ENCODE peak calls at places on chromosomes 7 and 10, in four cellular contexts. F is foreskin keratinocyte, E is stomach, Z is neural crest cell. V is an unnamed sample.

GRCh38 chr10:21424511-21424910 is 101.0 kb downstream of the SKIDA1 start:
- DNase-seq in F (no peak), E (no peak), Z (no peak), V (no peak)

GRCh38 chr7:77202544-77202976 is 2.9 kb upstream of the FGL2 start:
- DNase-seq in F (no peak), E (no peak), Z (no peak), V (no peak)

GRCh38 chr7:37833107-37833817 is 15.1 kb upstream of the NME8 start:
- DNase-seq in F (no peak), E (no peak), Z (peak), V (peak)

GRCh38 chr7:36278069-36278766 is 111.4 kb upstream of the ANLN start:
- DNase-seq in F (no peak), E (no peak), Z (no peak), V (no peak)

GRCh38 chr10:88261152-88261551 is 322.0 kb downstream of the RNLS start:
- DNase-seq in F (no peak), E (no peak), Z (no peak), V (no peak)

GRCh38 chr10:35768011-35768410 is 125.9 kb upstream of the FZD8 start:
- DNase-seq in F (no peak), E (no peak), Z (no peak), V (no peak)

GRCh38 chr10:90579602-90580242 is 278.1 kb downstream of the HTR7 start:
- DNase-seq in F (peak), E (no peak), Z (no peak), V (no peak)

GRCh38 chr7:159038066-159038465 is 106.6 kb downstream of the VIPR2 start:
- DNase-seq in F (no peak), E (no peak), Z (no peak), V (peak)

GRCh38 chr7:97004931-97005763 is at the start of gene DLX6:
- DNase-seq in F (peak), E (no peak), Z (no peak), V (peak)

GRCh38 chr7:132065973-132066611 is 509.7 kb upstream of the PODXL start:
- DNase-seq in F (no peak), E (no peak), Z (no peak), V (no peak)

GRCh38 chr10:90418869-90419652 is 438.8 kb downstream of the HTR7 start:
- DNase-seq in F (peak), E (no peak), Z (no peak), V (no peak)

GRCh38 chr7:83640240-83640639 is 8.7 kb downstream of the SEMA3E start:
- DNase-seq in F (no peak), E (no peak), Z (no peak), V (no peak)

GRCh38 chr7:99011706-99012404 is 132.1 kb downstream of the SMURF1 start:
- DNase-seq in F (no peak), E (peak), Z (no peak), V (no peak)

GRCh38 chr7:85000973-85001372 is 185.9 kb downstream of the SEMA3D start:
- DNase-seq in F (no peak), E (no peak), Z (no peak), V (no peak)

GRCh38 chr10:99843310-99843709 is 60.9 kb downstream of the ABCC2 start:
- DNase-seq in F (no peak), E (no peak), Z (no peak), V (no peak)

GRCh38 chr7:131096267-131096927 is 231.3 kb upstream of the MKLN1 start:
- DNase-seq in F (no peak), E (no peak), Z (no peak), V (no peak)

GRCh38 chr10:96374985-96375830 is 16.4 kb upstream of the OPALIN start:
- DNase-seq in F (peak), E (peak), Z (peak), V (peak)

GRCh38 chr10:119541459-119542356 is 811 bp downstream of the RGS10 start:
- DNase-seq in F (no peak), E (peak), Z (no peak), V (no peak)

GRCh38 chr10:133044502-133044901 is 43.2 kb upstream of the ADGRA1 start:
- DNase-seq in F (no peak), E (no peak), Z (no peak), V (no peak)

GRCh38 chr10:117148284-117148683 is 10.2 kb upstream of the VAX1 start:
- DNase-seq in F (no peak), E (no peak), Z (no peak), V (no peak)

GRCh38 chr10:119863951-119864565 is 8.6 kb downstream of the MCMBP start:
- DNase-seq in F (no peak), E (no peak), Z (no peak), V (no peak)

GRCh38 chr7:27916372-27916771 is 176.4 kb downstream of the TAX1BP1 start:
- DNase-seq in F (peak), E (no peak), Z (no peak), V (no peak)

GRCh38 chr7:112892263-112892662 is 102.1 kb upstream of the TMEM168 start:
- DNase-seq in F (peak), E (no peak), Z (no peak), V (no peak)

GRCh38 chr7:127895814-127896280 is 135.4 kb downstream of the LRRC4 start:
- DNase-seq in F (no peak), E (no peak), Z (no peak), V (no peak)

GRCh38 chr10:7886056-7886455 is 67.8 kb downstream of the TAF3 start:
- DNase-seq in F (peak), E (no peak), Z (no peak), V (no peak)

GRCh38 chr7:24827027-24827426 is 69.8 kb upstream of the GSDME start:
- DNase-seq in F (peak), E (no peak), Z (no peak), V (no peak)

GRCh38 chr7:19754521-19755116 is 18.8 kb downstream of the TMEM196 start:
- DNase-seq in F (peak), E (no peak), Z (peak), V (no peak)

GRCh38 chr7:47888371-47889265 is 59.6 kb downstream of the PKD1L1 start:
- DNase-seq in F (no peak), E (no peak), Z (no peak), V (no peak)

GRCh38 chr7:101874028-101874427 is 56.6 kb downstream of the CUX1 start:
- DNase-seq in F (no peak), E (no peak), Z (no peak), V (no peak)

GRCh38 chr10:110029448-110029847 is 21.7 kb downstream of the ADD3 start:
- DNase-seq in F (no peak), E (no peak), Z (no peak), V (no peak)

GRCh38 chr10:1323951-1324350 is 267.8 kb downstream of the WDR37 start:
- DNase-seq in F (no peak), E (no peak), Z (no peak), V (no peak)

GRCh38 chr7:41478187-41478586 is 224.7 kb downstream of the INHBA start:
- DNase-seq in F (no peak), E (no peak), Z (no peak), V (no peak)

GRCh38 chr7:106420741-106421140 is 136.0 kb upstream of the NAMPT start:
- DNase-seq in F (no peak), E (no peak), Z (no peak), V (no peak)

GRCh38 chr10:63788152-63788821 is 267.1 kb downstream of the REEP3 start:
- DNase-seq in F (no peak), E (peak), Z (no peak), V (no peak)

GRCh38 chr10:25699631-25700030 is 234.4 kb upstream of the MYO3A start:
- DNase-seq in F (no peak), E (no peak), Z (no peak), V (no peak)
- TF ChIP-seq CTCF in F (no peak), E (no peak), Z (no peak), V (no peak)

GRCh38 chr10:85611093-85611740 is 755.4 kb downstream of the GRID1 start:
- DNase-seq in F (no peak), E (no peak), Z (no peak), V (no peak)

GRCh38 chr10:85611746-85612377 is 754.7 kb downstream of the GRID1 start:
- DNase-seq in F (no peak), E (no peak), Z (no peak), V (no peak)

GRCh38 chr10:85613391-85613790 is 753.2 kb downstream of the GRID1 start:
- DNase-seq in F (no peak), E (no peak), Z (no peak), V (no peak)

GRCh38 chr10:85612378-85612775 is 754.2 kb downstream of the GRID1 start:
- DNase-seq in F (no peak), E (no peak), Z (no peak), V (no peak)

GRCh38 chr10:85612833-85613232 is 753.8 kb downstream of the GRID1 start:
- DNase-seq in F (no peak), E (no peak), Z (no peak), V (no peak)
- TF ChIP-seq CTCF in F (no peak), E (no peak), Z (peak), V (peak)

DNA sequence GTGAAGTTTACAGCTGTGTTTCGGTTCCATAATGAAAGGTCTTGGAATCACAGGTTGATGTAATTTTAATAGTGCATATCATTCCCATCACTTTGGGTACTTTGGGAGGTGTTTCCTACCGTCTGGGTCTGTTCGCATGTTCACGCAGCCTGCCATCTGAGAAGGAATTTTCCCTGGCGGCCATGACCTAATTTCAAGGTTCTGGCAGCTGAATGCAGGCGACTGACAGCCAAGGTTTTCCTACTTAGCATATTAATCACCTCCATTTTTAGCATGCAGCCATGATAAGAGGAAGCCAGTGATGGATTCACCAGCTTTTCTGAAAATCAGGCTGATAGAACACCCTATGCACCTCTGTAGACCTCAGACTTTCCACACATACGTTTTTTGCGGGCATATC is 319.1 kb upstream of the TMEM229A start:
- DNase-seq in F (no peak), E (no peak), Z (no peak), V (no peak)
- TF ChIP-seq CTCF in F (no peak), E (no peak), Z (no peak), V (no peak)

GRCh38 chr10:86691333-86692022 is 23.2 kb downstream of the LDB3 start:
- DNase-seq in F (no peak), E (no peak), Z (no peak), V (no peak)

GRCh38 chr10:86692023-86692514 is 23.8 kb downstream of the LDB3 start:
- DNase-seq in F (no peak), E (no peak), Z (no peak), V (no peak)

GRCh38 chr10:86693289-86693688 is 25.0 kb downstream of the LDB3 start:
- DNase-seq in F (no peak), E (no peak), Z (no peak), V (no peak)

GRCh38 chr10:86692664-86693063 is 24.4 kb downstream of the LDB3 start:
- DNase-seq in F (no peak), E (no peak), Z (no peak), V (no peak)

DNA sequence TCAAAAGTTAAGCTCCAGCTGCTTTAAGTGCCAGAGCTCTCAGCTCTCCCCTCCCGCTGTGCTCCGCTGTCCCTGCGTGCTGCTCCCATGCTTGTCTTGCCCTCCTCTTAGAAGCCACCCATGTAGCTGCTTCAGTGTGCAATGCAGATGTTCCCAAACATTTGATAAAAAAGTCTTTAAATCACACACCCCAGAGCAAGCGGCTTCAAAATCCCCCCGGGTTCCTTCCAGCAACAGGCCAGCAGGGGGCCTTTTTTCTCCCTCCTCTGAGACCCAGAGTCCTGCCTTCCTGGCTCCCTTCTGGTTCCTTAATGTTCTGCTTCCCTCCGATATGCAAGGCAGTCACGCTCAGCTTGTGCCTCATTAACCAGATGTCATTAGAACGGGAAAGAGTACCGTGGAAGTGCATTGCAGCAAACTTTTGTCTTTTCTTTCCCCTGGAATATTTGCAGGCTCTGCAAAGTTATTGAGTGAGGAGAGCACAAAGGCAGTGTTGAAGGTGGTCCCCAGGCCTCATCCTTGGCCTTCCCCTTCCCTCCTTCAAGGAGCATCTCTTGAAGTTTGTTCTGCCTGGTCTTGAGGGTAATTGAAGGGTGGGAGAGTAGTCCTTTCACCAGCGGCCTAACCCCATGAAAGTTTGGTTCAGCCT is 25.5 kb downstream of the LDB3 start:
- DNase-seq in F (peak), E (peak), Z (peak), V (peak)
- TF ChIP-seq CTCF in F (peak), E (peak), Z (peak), V (peak)

DNA sequence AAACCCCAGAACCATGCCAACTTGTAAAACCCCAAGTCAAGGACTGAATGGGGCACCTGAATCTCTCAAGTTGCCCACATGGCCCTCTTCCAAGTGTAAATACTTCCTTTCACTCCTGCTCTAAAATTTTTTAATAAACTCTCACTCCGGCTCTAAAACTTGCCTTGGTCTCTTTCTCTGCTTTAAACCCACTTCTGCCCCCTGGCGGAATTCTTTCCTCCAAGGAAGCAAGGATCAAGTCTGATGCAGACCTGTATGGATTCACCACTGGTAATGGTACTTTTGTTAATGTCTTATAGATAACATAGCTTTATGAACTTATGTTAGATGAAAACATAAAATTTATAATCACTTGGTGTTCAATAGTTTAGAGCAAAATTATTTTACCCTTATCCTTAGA is 33.8 kb downstream of the SLC16A9 start:
- DNase-seq in F (no peak), E (peak), Z (peak), V (peak)
- TF ChIP-seq CTCF in F (peak), E (no peak), Z (peak), V (peak)

GRCh38 chr10:48533951-48534720 is 70.7 kb downstream of the ARHGAP22 start:
- DNase-seq in F (no peak), E (peak), Z (no peak), V (no peak)

GRCh38 chr10:48536226-48536500 is 68.7 kb downstream of the ARHGAP22 start:
- DNase-seq in F (no peak), E (peak), Z (no peak), V (no peak)

GRCh38 chr10:48536916-48537890 is 67.7 kb downstream of the ARHGAP22 start:
- DNase-seq in F (no peak), E (peak), Z (no peak), V (no peak)

GRCh38 chr10:48533540-48533939 is 71.3 kb downstream of the ARHGAP22 start:
- DNase-seq in F (no peak), E (no peak), Z (no peak), V (no peak)

DNA sequence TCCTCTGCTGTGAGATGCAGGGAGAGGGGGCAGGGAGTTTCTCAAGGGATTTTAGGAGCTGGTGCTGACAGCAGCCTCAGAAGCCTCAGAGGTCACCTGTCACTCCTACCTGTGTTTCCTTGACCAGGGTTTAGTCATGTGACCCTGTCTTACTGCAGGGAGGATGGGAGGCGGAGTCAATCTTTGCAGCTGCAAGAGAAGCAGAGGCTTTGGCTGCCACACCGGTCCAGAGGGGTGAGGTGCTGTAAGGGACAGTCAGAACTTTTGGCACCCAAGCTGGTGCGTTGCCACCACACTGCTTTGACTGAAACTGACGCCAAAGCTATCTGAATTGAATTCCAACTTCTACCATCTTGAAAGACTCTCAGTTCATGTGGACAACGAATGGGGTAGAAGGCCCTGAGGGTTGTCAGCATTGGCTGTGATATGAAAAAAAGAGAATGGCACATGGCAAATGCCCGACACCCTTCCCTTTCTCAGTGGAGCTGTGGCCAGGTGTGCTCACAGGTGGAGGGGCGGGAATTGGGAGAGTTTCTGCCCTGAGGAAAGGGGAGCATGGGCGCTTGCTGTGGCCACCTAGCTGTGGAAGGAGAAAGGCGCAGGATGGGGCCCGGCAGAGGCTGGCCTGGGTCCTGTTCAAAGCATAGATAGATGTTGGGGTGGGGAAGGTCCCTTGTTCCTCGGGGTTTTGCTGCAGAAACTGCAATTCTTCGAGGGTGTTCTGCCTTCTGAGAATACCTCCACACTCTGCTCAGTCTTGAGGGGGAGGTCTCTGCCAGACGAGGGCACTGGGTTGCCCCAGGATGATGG is 69.3 kb downstream of the ARHGAP22 start:
- DNase-seq in F (no peak), E (peak), Z (no peak), V (no peak)
- TF ChIP-seq CTCF in F (peak), E (no peak), Z (no peak), V (no peak)

DNA sequence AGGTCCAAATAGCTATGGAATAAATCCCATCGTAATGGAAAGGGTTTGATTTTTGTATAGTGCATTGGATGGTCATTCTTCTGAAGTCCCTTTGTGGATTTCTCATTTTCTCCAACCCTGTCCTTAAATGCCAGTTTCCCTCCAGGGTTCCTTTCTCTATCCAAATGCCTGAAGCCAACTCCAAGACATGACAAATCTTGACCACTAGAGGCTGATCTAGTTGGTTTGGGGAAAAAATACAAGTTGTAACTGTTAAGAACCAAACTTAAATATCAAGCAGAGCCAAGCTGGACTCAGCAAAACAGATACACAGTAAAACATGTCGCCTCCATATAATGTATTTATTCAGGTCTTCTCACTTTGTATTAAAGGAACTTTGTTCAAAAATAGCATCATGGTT is 28.7 kb downstream of the FRMD4A start:
- DNase-seq in F (peak), E (no peak), Z (no peak), V (no peak)
- TF ChIP-seq CTCF in F (peak), E (peak), Z (peak), V (peak)

GRCh38 chr7:128989961-128990360 is 52.2 kb downstream of the IRF5 start:
- DNase-seq in F (no peak), E (no peak), Z (no peak), V (no peak)
- TF ChIP-seq CTCF in F (no peak), E (no peak), Z (no peak), V (no peak)

GRCh38 chr7:151226875-151227782 is at the start of gene ABCF2:
- DNase-seq in F (peak), E (peak), Z (peak), V (peak)
- TF ChIP-seq CTCF in F (peak), E (no peak), Z (no peak), V (no peak)

V was measured in glutamatergic neuron.